ENCODE peak calls at places on chromosomes 6 and 20, in four cellular contexts. E, O, A and Q are unnamed samples.

GRCh38 chr6:55694148-55694547 is 115.2 kb upstream of the HMGCLL1 start:
- DNase-seq in E (peak), O (no peak), A (peak), Q (no peak)

GRCh38 chr6:132204606-132205005 is 196.7 kb downstream of the MOXD1 start:
- DNase-seq in A (no peak), E (no peak), O (no peak), Q (no peak)

GRCh38 chr6:26022166-26022510 is 59.5 kb downstream of the TRIM38 start:
- DNase-seq in O (peak), E (peak), A (no peak), Q (peak)

GRCh38 chr6:2745246-2745645 is 5.5 kb downstream of the MYLK4 start:
- DNase-seq in O (no peak), A (no peak), E (no peak), Q (no peak)

GRCh38 chr6:113414511-113414910 is 442.6 kb upstream of the MARCKS start:
- DNase-seq in A (peak), E (peak), O (peak), Q (no peak)

GRCh38 chr6:159098636-159099106 is 53.9 kb upstream of the TAGAP start:
- DNase-seq in A (no peak), E (no peak), O (no peak), Q (no peak)

GRCh38 chr6:40845588-40845987 is 193.4 kb downstream of the UNC5CL start:
- DNase-seq in O (peak), A (no peak), E (peak), Q (peak)

GRCh38 chr6:157070403-157071107 is 252.8 kb downstream of the TMEM242 start:
- DNase-seq in A (no peak), O (no peak), E (peak), Q (no peak)

GRCh38 chr20:35248641-35249475 is 22.4 kb downstream of the MMP24 start:
- DNase-seq in O (no peak), E (no peak), A (no peak), Q (no peak)

GRCh38 chr20:53154540-53154939 is 182.4 kb downstream of the TSHZ2 start:
- DNase-seq in O (no peak), A (no peak), E (peak), Q (no peak)

GRCh38 chr6:466564-466963 is 75.0 kb downstream of the IRF4 start:
- DNase-seq in E (no peak), A (no peak), O (no peak), Q (no peak)

GRCh38 chr6:156650896-156651295 is 126.3 kb upstream of the ARID1B start:
- DNase-seq in O (no peak), A (no peak), E (no peak), Q (no peak)

GRCh38 chr6:15897063-15897934 is 231.6 kb upstream of the MYLIP start:
- DNase-seq in O (no peak), A (no peak), E (peak), Q (no peak)

GRCh38 chr6:52570291-52570700 is 6.6 kb downstream of the TRAM2 start:
- DNase-seq in O (no peak), A (no peak), E (no peak), Q (no peak)

GRCh38 chr20:48339147-48339985 is 488.4 kb downstream of the PREX1 start:
- DNase-seq in A (no peak), E (peak), O (no peak), Q (no peak)

GRCh38 chr6:42783876-42784738 is 2.3 kb downstream of the BICRAL start:
- DNase-seq in O (no peak), A (no peak), E (peak), Q (no peak)

GRCh38 chr6:34237316-34237721 is 646 bp downstream of the HMGA1 start:
- DNase-seq in A (no peak), O (no peak), E (no peak), Q (no peak)

GRCh38 chr6:101129851-101130250 is 248.7 kb upstream of the ASCC3 start:
- DNase-seq in E (no peak), A (no peak), O (no peak), Q (no peak)

GRCh38 chr6:136550045-136550329 is 235 bp downstream of the MAP7 start:
- DNase-seq in O (no peak), A (no peak), E (no peak), Q (no peak)

GRCh38 chr6:24858154-24858801 is 59.6 kb upstream of the ARMH2 start:
- DNase-seq in O (no peak), E (no peak), A (peak), Q (peak)

GRCh38 chr20:56630506-56631317 is 1.6 kb downstream of the TFAP2C start:
- DNase-seq in A (no peak), E (peak), O (no peak), Q (no peak)

GRCh38 chr6:14455942-14456648 is 338.5 kb downstream of the CD83 start:
- DNase-seq in E (no peak), A (no peak), O (no peak), Q (no peak)

GRCh38 chr20:22453244-22454080 is 130.9 kb downstream of the FOXA2 start:
- DNase-seq in A (no peak), E (peak), O (peak), Q (no peak)

GRCh38 chr20:25058051-25058796 is at the start of gene ACSS1:
- DNase-seq in E (peak), O (no peak), A (no peak), Q (peak)

GRCh38 chr20:25058797-25059486 is 1.0 kb upstream of the ACSS1 start:
- DNase-seq in E (peak), A (no peak), O (no peak), Q (no peak)

GRCh38 chr20:25059866-25060465 is 2.0 kb upstream of the ACSS1 start:
- DNase-seq in O (no peak), E (no peak), A (no peak), Q (no peak)

GRCh38 chr20:25061103-25061799 is 3.3 kb upstream of the ACSS1 start:
- DNase-seq in A (no peak), O (no peak), E (no peak), Q (no peak)

DNA sequence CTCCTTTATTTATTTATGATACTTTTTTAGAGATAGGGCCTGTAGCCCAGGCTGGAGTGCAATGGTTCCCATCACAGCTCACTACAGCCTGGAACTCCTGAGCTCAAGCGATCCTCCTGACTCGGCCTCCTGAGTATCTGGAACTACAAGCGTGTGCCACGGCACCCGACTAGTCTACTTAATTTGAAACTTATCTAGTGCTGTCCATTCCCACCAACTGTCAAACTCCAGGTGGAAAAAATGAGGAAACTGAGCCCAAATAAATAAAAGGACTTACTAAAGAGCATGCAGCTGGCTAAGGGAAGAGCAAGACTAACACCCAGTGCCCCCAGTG is 1.5 kb upstream of the ACSS1 start:
- DNase-seq in E (no peak), O (no peak), A (no peak), Q (no peak)
- H3K4me3 ChIP-seq in E (no peak), O (no peak), A (no peak), Q (no peak)

DNA sequence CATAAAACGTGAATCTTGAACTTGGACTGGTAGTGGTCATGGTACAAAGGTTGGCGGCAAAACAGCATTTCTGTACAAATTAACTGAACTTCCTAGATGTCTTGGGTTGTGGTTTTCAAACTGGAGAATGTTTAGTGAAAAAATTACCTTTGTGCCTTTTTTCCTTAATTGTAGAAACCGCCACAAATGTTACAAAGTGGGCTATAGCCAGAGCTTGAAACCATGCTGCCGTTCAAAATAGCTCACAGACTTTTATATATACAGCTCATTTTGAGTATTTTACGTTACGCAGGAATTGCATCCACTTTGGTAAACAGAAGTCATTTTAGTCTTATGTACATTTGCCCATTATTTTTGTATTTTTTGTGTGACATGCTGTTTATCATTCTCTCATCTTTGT is 1.9 kb downstream of the MYO6 start:
- DNase-seq in E (no peak), A (no peak), O (no peak), Q (no peak)
- H3K4me3 ChIP-seq in E (no peak), A (no peak), O (peak), Q (no peak)

GRCh38 chr6:37517411-37517812 is 17.7 kb upstream of the CCDC167 start:
- DNase-seq in O (no peak), E (no peak), A (no peak), Q (peak)
- H3K4me3 ChIP-seq in O (no peak), E (no peak), A (no peak), Q (peak)

DNA sequence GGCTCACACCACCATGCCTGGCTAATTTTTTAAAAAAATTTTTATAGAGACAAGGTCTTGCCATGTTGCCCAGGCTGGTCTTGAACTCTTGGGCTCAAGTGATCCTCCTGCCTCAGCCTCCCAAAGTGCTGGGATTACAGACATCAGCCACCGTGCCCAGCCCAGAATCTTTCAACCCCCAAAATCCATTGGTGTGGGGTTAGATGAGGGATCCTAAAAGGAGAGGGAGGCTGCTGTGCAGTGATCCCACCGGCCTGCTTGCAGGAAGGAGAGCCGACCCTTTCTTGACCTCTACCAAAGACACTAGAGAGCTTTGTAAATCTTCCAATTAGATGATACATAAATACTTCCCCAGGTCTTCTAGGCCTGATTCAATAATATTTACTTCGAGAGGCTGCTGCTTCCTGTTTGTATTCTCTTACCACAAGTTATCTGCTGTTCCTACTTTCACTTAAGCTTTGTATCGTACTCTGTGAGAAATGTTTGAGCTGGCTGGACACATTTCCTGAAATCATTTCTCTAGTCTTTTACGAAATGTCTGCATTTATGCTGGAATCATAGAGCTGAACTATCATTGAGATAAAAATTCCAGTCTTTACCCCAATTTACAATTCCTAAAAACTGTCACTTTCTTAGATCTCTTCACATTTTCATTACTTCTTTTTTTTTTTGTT is 49.3 kb upstream of the IER3 start:
- DNase-seq in A (no peak), E (peak), O (no peak), Q (no peak)
- H3K4me3 ChIP-seq in A (no peak), E (no peak), O (no peak), Q (no peak)

DNA sequence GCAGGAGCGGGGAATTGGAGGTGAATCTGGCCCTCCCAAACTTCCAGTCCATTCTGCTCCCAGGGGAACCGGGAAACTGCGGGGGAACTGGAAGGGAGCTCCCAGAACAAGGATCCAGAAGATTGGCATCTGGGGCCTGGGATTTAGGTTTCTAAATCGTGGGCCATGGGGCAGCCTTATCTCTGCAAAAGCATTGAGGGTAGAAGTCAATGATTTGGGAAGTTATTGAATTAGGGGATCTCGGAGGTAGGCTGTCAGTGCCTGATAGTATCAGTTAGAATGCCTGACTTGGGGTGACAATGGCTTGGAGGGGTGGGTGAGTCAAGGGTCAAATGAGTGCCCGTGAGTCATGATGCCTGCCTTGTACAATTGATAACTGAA is 45.2 kb downstream of the HNF4A start:
- DNase-seq in O (no peak), A (no peak), E (no peak), Q (no peak)
- H3K4me3 ChIP-seq in O (no peak), A (no peak), E (no peak), Q (no peak)

GRCh38 chr6:21937466-21937865 is 343.9 kb downstream of the SOX4 start:
- DNase-seq in A (no peak), E (no peak), O (no peak), Q (no peak)
- H3K4me3 ChIP-seq in A (no peak), E (no peak), O (no peak), Q (no peak)

GRCh38 chr6:126156973-126157372 is 170.6 kb downstream of the TRMT11 start:
- DNase-seq in E (no peak), O (no peak), A (no peak), Q (no peak)
- H3K4me3 ChIP-seq in E (no peak), O (no peak), A (no peak), Q (no peak)